ENCODE peak calls at places on chromosomes 12 and 14, in seven cellular contexts. O, W, Z, X, M, U and E are unnamed samples. For H3K4me1, the result is how much of the 10 kb centered on the place peaks cover.

GRCh38 chr14:100909439-100909838 is 5.9 kb upstream of the RTL1 start:
- DNase-seq in O (no peak), W (no peak), Z (no peak), X (no peak), M (no peak), U (no peak), E (no peak)

GRCh38 chr14:65847065-65847847 is 434.7 kb downstream of the FUT8 start:
- DNase-seq in O (no peak), W (peak), Z (no peak), X (no peak), M (no peak), U (no peak), E (no peak)

GRCh38 chr14:92462568-92462967 is 51.0 kb upstream of the RIN3 start:
- DNase-seq in O (no peak), W (no peak), Z (no peak), X (no peak), M (no peak), U (peak), E (peak)

GRCh38 chr14:104438166-104438887 is 141.2 kb upstream of the C14orf180 start:
- DNase-seq in O (no peak), W (no peak), Z (no peak), X (peak), M (no peak), U (no peak), E (no peak)

GRCh38 chr14:53942970-53943750 is 13.5 kb downstream of the BMP4 start:
- DNase-seq in O (no peak), W (no peak), Z (no peak), X (no peak), M (peak), U (no peak), E (no peak)

GRCh38 chr14:51462706-51463105 is 189.0 kb upstream of the FRMD6 start:
- DNase-seq in O (no peak), W (no peak), Z (no peak), X (no peak), M (no peak), U (no peak), E (no peak)

GRCh38 chr12:12356467-12356885 is 402 bp upstream of the BORCS5 start:
- DNase-seq in O (no peak), W (no peak), Z (no peak), X (no peak), M (no peak), U (no peak), E (no peak)

GRCh38 chr14:64234877-64235651 is 59.1 kb downstream of the ESR2 start:
- DNase-seq in O (no peak), W (peak), Z (no peak), X (no peak), M (peak), U (no peak), E (no peak)

GRCh38 chr14:79781882-79782281 is 429.4 kb downstream of the DIO2 start:
- DNase-seq in O (no peak), W (no peak), Z (no peak), X (no peak), M (no peak), U (no peak), E (no peak)

GRCh38 chr12:120460157-120460556 is 9.4 kb downstream of the SRSF9 start:
- DNase-seq in O (no peak), W (no peak), Z (no peak), X (no peak), M (no peak), U (no peak), E (no peak)

GRCh38 chr12:27610380-27610779 is 85.9 kb upstream of the REP15 start:
- DNase-seq in O (no peak), W (no peak), Z (no peak), X (no peak), M (peak), U (no peak), E (no peak)

GRCh38 chr14:50103558-50103957 is 12.8 kb downstream of the VCPKMT start:
- DNase-seq in O (no peak), W (no peak), Z (no peak), X (no peak), M (no peak), U (no peak), E (no peak)

GRCh38 chr14:93269341-93270068 is 62.4 kb downstream of the UBR7 start:
- DNase-seq in O (peak), W (no peak), Z (no peak), X (no peak), M (peak), U (no peak), E (no peak)

GRCh38 chr12:24902521-24903304 is 46.2 kb downstream of the BCAT1 start:
- DNase-seq in O (no peak), W (no peak), Z (no peak), X (peak), M (no peak), U (no peak), E (no peak)

DNA sequence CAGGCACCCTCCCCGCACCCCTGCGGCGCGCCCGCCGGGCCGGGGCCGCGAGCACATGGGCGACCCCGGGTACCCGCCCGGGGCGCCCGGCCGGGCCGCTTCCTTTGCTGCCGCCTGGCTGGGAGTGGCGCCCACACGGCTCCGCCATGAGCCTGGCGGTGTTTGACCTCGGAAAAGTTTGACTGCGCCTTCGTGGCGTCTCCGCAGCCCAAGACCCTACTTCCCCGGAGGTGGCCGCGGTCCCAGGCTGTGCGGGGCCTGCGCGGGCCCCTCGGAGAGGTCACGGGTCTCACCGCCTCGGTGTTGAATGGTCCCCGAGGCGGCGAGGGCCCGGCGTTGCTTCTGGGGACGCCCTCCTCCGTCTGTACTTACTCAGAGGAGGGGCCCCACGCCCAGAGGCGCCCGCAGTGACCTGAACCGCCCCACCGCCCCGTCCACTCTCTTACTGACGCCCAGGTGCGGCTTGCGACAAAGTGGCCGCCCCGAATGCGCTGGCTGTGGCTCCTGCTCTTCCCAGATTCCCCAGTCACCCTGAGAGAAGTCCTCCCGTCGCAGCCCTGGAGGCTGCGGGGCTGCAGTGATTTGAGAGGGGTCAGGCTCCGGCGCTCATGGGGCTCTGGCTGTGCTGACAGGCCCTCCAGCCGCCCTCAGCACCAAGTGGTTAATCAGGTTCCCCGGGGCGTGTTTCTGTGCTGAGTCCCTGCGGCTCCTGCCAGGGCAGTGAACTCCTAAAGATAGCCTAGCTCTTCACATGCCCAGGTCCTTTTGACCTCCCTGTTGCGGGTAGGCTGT is 5.8 kb downstream of the KMT5A start:
- DNase-seq in O (peak), W (peak), Z (no peak), X (peak), M (peak), U (peak), E (peak)
- H3K4me1 ChIP-seq in O (under half), W (under half), Z (half or more), X (half or more), M (under half), U (under half), E (under half)

GRCh38 chr12:47758834-47759690 is at the start of gene RAPGEF3:
- DNase-seq in O (peak), W (peak), Z (no peak), X (peak), M (peak), U (peak), E (peak)
- H3K4me1 ChIP-seq in O (under half), W (under half), Z (half or more), X (half or more), M (under half), U (under half), E (under half)

GRCh38 chr12:108722992-108723766 is 8.1 kb downstream of the CORO1C start:
- DNase-seq in O (peak), W (no peak), Z (no peak), X (no peak), M (peak), U (peak), E (no peak)

GRCh38 chr12:108724054-108724889 is 7.0 kb downstream of the CORO1C start:
- DNase-seq in O (no peak), W (peak), Z (no peak), X (no peak), M (peak), U (no peak), E (no peak)

GRCh38 chr12:108721824-108722223 is 9.5 kb downstream of the CORO1C start:
- DNase-seq in O (no peak), W (no peak), Z (no peak), X (no peak), M (no peak), U (no peak), E (no peak)

GRCh38 chr12:108720757-108721514 is 10.4 kb downstream of the CORO1C start:
- DNase-seq in O (no peak), W (no peak), Z (no peak), X (no peak), M (peak), U (no peak), E (no peak)

DNA sequence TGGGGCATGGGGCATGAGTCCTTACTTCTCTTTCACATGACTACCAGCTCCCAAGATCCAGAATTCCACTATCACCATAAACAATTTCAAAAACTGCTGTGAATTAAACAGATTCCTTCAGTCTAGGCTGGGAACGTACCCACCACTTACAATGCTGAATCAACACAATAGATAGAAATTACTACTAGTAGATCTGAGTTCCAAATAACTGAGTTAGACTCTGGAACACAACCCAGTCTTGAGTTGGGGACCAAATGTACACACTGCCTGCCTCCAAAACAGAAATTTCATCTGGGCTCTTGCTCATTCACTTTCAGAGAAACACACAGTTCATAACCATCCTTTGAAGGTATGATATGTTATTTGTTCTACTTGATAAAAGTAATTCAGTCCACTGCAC is 8.9 kb downstream of the CORO1C start:
- DNase-seq in O (no peak), W (no peak), Z (no peak), X (no peak), M (no peak), U (no peak), E (no peak)
- H3K4me1 ChIP-seq in O (half or more), W (under half), Z (half or more), X (half or more), M (half or more), U (half or more), E (under half)

GRCh38 chr12:94172031-94172430 is 23.7 kb downstream of the PLXNC1 start:
- DNase-seq in O (no peak), W (no peak), Z (no peak), X (no peak), M (peak), U (no peak), E (no peak)

GRCh38 chr12:94169966-94170689 is 21.8 kb downstream of the PLXNC1 start:
- DNase-seq in O (no peak), W (no peak), Z (no peak), X (no peak), M (peak), U (no peak), E (no peak)

GRCh38 chr12:94172973-94173372 is 24.6 kb downstream of the PLXNC1 start:
- DNase-seq in O (no peak), W (no peak), Z (peak), X (no peak), M (peak), U (no peak), E (peak)

GRCh38 chr12:94170690-94171594 is 22.6 kb downstream of the PLXNC1 start:
- DNase-seq in O (no peak), W (no peak), Z (no peak), X (peak), M (no peak), U (no peak), E (no peak)

DNA sequence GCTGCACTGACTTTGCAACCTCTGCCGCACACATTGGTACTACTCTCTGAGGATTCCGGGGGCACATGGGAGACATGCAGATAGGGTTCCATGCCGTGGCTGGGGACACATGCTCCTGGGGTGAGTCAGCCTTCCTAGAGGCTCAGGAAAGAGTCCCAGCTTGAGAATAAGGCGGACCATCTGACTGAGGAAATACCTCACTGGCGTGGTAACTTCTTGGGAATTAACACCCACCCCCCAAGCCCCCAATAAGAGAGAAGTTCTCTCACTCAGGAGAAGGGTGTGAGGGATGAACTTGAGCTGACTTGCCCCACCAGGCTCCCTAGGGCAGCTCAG is 23.2 kb downstream of the PLXNC1 start:
- DNase-seq in O (no peak), W (no peak), Z (no peak), X (no peak), M (no peak), U (no peak), E (no peak)
- H3K4me1 ChIP-seq in O (under half), W (under half), Z (under half), X (under half), M (under half), U (under half), E (under half)